ENCODE peak calls at places on chromosomes 3 and 15, in four cellular contexts. One of them, this sample, is unnamed.

GRCh38 chr3:194871143-194871863 is 185.6 kb downstream of the FAM43A start:
- DNase-seq in stomach: peak
- DNase-seq in tibial nerve: no peak
- DNase-seq in GM12891: peak
- DNase-seq in this sample: peak

GRCh38 chr3:88112329-88112728 is 37.4 kb upstream of the C3orf38 start:
- DNase-seq in stomach: no peak
- DNase-seq in tibial nerve: no peak
- DNase-seq in GM12891: no peak
- DNase-seq in this sample: no peak

GRCh38 chr15:67595572-67595971 is 53.1 kb downstream of the MAP2K5 start:
- DNase-seq in stomach: no peak
- DNase-seq in tibial nerve: no peak
- DNase-seq in GM12891: no peak
- DNase-seq in this sample: no peak

GRCh38 chr15:74725241-74725774 is at the start of gene CYP1A1:
- DNase-seq in stomach: peak
- DNase-seq in tibial nerve: no peak
- DNase-seq in GM12891: no peak
- DNase-seq in this sample: peak

GRCh38 chr3:144259267-144259666 is 287.6 kb downstream of the DIPK2A start:
- DNase-seq in stomach: no peak
- DNase-seq in tibial nerve: no peak
- DNase-seq in GM12891: no peak
- DNase-seq in this sample: no peak

GRCh38 chr3:197340521-197340871 is 42.1 kb upstream of the DLG1 start:
- DNase-seq in stomach: no peak
- DNase-seq in tibial nerve: no peak
- DNase-seq in GM12891: no peak
- DNase-seq in this sample: no peak

GRCh38 chr3:37726445-37727000 is 135.2 kb upstream of the CTDSPL start:
- DNase-seq in stomach: no peak
- DNase-seq in tibial nerve: no peak
- DNase-seq in GM12891: no peak
- DNase-seq in this sample: no peak

GRCh38 chr15:79724312-79724711 is 172.5 kb downstream of the MTHFS start:
- DNase-seq in stomach: no peak
- DNase-seq in tibial nerve: no peak
- DNase-seq in GM12891: no peak
- DNase-seq in this sample: no peak

GRCh38 chr3:160150525-160150924 is 74.7 kb upstream of the C3orf80 start:
- DNase-seq in stomach: no peak
- DNase-seq in tibial nerve: no peak
- DNase-seq in GM12891: no peak
- DNase-seq in this sample: no peak

GRCh38 chr3:55487376-55488241 is 503 bp upstream of the WNT5A start:
- DNase-seq in stomach: no peak
- DNase-seq in tibial nerve: no peak
- DNase-seq in GM12891: no peak
- DNase-seq in this sample: peak

GRCh38 chr3:149554826-149555225 is 80.3 kb downstream of the TM4SF4 start:
- DNase-seq in stomach: no peak
- DNase-seq in tibial nerve: no peak
- DNase-seq in GM12891: no peak
- DNase-seq in this sample: no peak

GRCh38 chr3:112561085-112561692 is 573 bp downstream of the ATG3 start:
- DNase-seq in stomach: peak
- DNase-seq in tibial nerve: peak
- DNase-seq in GM12891: peak
- DNase-seq in this sample: peak

GRCh38 chr15:39586387-39587171 is 5.7 kb downstream of the THBS1 start:
- DNase-seq in stomach: no peak
- DNase-seq in tibial nerve: peak
- DNase-seq in GM12891: no peak
- DNase-seq in this sample: no peak

GRCh38 chr15:69096197-69096596 is 64.2 kb upstream of the GLCE start:
- DNase-seq in stomach: no peak
- DNase-seq in tibial nerve: no peak
- DNase-seq in GM12891: no peak
- DNase-seq in this sample: no peak

GRCh38 chr15:68615811-68616210 is 37.0 kb downstream of the CORO2B start:
- DNase-seq in stomach: no peak
- DNase-seq in tibial nerve: no peak
- DNase-seq in GM12891: no peak
- DNase-seq in this sample: no peak

GRCh38 chr3:27590437-27591320 is 106.5 kb upstream of the SLC4A7 start:
- DNase-seq in stomach: no peak
- DNase-seq in tibial nerve: peak
- DNase-seq in GM12891: no peak
- DNase-seq in this sample: no peak

GRCh38 chr15:69591905-69592508 is 139.4 kb downstream of the RPLP1 start:
- DNase-seq in stomach: no peak
- DNase-seq in tibial nerve: no peak
- DNase-seq in GM12891: no peak
- DNase-seq in this sample: peak

GRCh38 chr3:157069406-157069805 is 90.5 kb downstream of the CCNL1 start:
- DNase-seq in stomach: no peak
- DNase-seq in tibial nerve: no peak
- DNase-seq in GM12891: no peak
- DNase-seq in this sample: no peak

GRCh38 chr3:188348445-188349244 is 194.7 kb downstream of the LPP start:
- DNase-seq in stomach: peak
- DNase-seq in tibial nerve: peak
- DNase-seq in GM12891: no peak
- DNase-seq in this sample: peak

GRCh38 chr15:74815961-74816360 is 3.3 kb downstream of the LMAN1L start:
- DNase-seq in stomach: no peak
- DNase-seq in tibial nerve: no peak
- DNase-seq in GM12891: no peak
- DNase-seq in this sample: no peak

GRCh38 chr3:15427981-15428380 is 583 bp downstream of the EAF1 start:
- DNase-seq in stomach: no peak
- DNase-seq in tibial nerve: no peak
- DNase-seq in GM12891: no peak
- DNase-seq in this sample: peak

GRCh38 chr15:76393614-76394013 is 57.0 kb downstream of the ISL2 start:
- DNase-seq in stomach: no peak
- DNase-seq in tibial nerve: no peak
- DNase-seq in GM12891: no peak
- DNase-seq in this sample: no peak

GRCh38 chr3:120568624-120569023 is 27.5 kb upstream of the NDUFB4 start:
- DNase-seq in stomach: no peak
- DNase-seq in tibial nerve: no peak
- DNase-seq in GM12891: no peak
- DNase-seq in this sample: no peak

GRCh38 chr3:54321515-54321914 is 199.2 kb downstream of the CACNA2D3 start:
- DNase-seq in stomach: no peak
- DNase-seq in tibial nerve: no peak
- DNase-seq in GM12891: no peak
- DNase-seq in this sample: no peak

GRCh38 chr15:71748327-71748726 is 62.0 kb upstream of the NR2E3 start:
- DNase-seq in stomach: no peak
- DNase-seq in tibial nerve: no peak
- DNase-seq in GM12891: no peak
- DNase-seq in this sample: no peak

GRCh38 chr15:42037650-42038049 is 16.8 kb upstream of the PLA2G4E start:
- DNase-seq in stomach: peak
- DNase-seq in tibial nerve: no peak
- DNase-seq in GM12891: no peak
- DNase-seq in this sample: peak

GRCh38 chr15:90706394-90707327 is 10.5 kb upstream of the BLM start:
- DNase-seq in stomach: no peak
- DNase-seq in tibial nerve: no peak
- DNase-seq in GM12891: no peak
- DNase-seq in this sample: no peak

GRCh38 chr3:147008886-147009285 is 397.5 kb downstream of the ZIC4 start:
- DNase-seq in stomach: no peak
- DNase-seq in tibial nerve: no peak
- DNase-seq in GM12891: no peak
- DNase-seq in this sample: peak

GRCh38 chr3:81716870-81717509 is 44.5 kb downstream of the GBE1 start:
- DNase-seq in stomach: peak
- DNase-seq in tibial nerve: no peak
- DNase-seq in GM12891: no peak
- DNase-seq in this sample: peak

GRCh38 chr15:88894819-88895767 is at the start of gene HAPLN3:
- DNase-seq in stomach: peak
- DNase-seq in tibial nerve: no peak
- DNase-seq in GM12891: peak
- DNase-seq in this sample: peak

GRCh38 chr3:130946876-130947275 is 53.0 kb downstream of the ATP2C1 start:
- DNase-seq in stomach: no peak
- DNase-seq in tibial nerve: no peak
- DNase-seq in GM12891: no peak
- DNase-seq in this sample: no peak

DNA sequence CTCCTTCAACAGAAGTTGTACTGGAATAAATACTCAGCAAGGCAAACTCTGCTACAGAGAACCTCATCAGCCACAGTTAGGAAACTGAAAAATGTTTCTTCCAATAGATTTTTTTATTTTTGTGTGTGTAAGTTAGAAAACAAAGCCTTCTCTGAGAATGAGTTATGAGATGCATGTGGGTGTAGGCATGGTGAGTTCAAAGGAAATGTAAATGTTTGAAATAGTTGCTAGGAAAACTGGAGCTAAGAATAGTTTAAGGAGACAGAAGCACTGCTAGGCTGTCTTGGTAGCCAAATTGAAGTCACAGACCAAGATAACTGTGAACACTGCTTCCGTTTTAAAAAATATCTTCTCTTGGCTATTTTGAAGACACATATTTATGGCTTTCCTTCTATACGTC is 1501.3 kb upstream of the CADM2 start:
- DNase-seq in stomach: no peak
- DNase-seq in tibial nerve: no peak
- DNase-seq in GM12891: no peak
- DNase-seq in this sample: no peak
- TF ChIP-seq POLR2A in stomach: no peak
- TF ChIP-seq POLR2A in tibial nerve: no peak
- TF ChIP-seq POLR2A in GM12891: no peak
- TF ChIP-seq POLR2A in this sample: no peak

GRCh38 chr3:57951106-57951882 is 56.9 kb upstream of the FLNB start:
- DNase-seq in stomach: peak
- DNase-seq in tibial nerve: peak
- DNase-seq in GM12891: no peak
- DNase-seq in this sample: peak

GRCh38 chr3:57952651-57953050 is 55.6 kb upstream of the FLNB start:
- DNase-seq in stomach: no peak
- DNase-seq in tibial nerve: no peak
- DNase-seq in GM12891: no peak
- DNase-seq in this sample: no peak

GRCh38 chr3:57949779-57950618 is 58.2 kb upstream of the FLNB start:
- DNase-seq in stomach: peak
- DNase-seq in tibial nerve: no peak
- DNase-seq in GM12891: no peak
- DNase-seq in this sample: peak

GRCh38 chr3:57953541-57953940 is 54.7 kb upstream of the FLNB start:
- DNase-seq in stomach: no peak
- DNase-seq in tibial nerve: no peak
- DNase-seq in GM12891: no peak
- DNase-seq in this sample: no peak

DNA sequence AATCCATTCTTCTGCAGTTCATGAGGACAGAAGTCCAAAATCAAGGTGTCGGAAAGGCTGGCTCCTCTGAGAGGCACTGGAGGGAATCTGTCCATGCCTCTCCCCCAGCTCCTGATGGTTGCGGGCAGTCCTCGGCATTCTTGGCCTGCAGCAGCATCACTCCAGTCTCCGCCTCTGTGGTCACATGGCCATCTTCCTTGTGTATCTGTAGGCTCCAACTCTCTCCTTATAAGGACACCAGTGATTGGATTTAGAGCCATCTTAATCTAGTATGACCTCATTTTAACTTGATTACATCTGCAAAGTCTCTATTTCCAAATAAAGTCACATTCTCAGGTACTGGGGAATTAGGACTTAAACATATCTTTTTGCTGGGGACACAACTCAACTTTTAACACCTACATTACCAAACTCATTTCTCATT is 56.0 kb upstream of the FLNB start:
- DNase-seq in stomach: no peak
- DNase-seq in tibial nerve: no peak
- DNase-seq in GM12891: no peak
- DNase-seq in this sample: peak
- TF ChIP-seq POLR2A in stomach: no peak
- TF ChIP-seq POLR2A in tibial nerve: no peak
- TF ChIP-seq POLR2A in GM12891: no peak
- TF ChIP-seq POLR2A in this sample: no peak

DNA sequence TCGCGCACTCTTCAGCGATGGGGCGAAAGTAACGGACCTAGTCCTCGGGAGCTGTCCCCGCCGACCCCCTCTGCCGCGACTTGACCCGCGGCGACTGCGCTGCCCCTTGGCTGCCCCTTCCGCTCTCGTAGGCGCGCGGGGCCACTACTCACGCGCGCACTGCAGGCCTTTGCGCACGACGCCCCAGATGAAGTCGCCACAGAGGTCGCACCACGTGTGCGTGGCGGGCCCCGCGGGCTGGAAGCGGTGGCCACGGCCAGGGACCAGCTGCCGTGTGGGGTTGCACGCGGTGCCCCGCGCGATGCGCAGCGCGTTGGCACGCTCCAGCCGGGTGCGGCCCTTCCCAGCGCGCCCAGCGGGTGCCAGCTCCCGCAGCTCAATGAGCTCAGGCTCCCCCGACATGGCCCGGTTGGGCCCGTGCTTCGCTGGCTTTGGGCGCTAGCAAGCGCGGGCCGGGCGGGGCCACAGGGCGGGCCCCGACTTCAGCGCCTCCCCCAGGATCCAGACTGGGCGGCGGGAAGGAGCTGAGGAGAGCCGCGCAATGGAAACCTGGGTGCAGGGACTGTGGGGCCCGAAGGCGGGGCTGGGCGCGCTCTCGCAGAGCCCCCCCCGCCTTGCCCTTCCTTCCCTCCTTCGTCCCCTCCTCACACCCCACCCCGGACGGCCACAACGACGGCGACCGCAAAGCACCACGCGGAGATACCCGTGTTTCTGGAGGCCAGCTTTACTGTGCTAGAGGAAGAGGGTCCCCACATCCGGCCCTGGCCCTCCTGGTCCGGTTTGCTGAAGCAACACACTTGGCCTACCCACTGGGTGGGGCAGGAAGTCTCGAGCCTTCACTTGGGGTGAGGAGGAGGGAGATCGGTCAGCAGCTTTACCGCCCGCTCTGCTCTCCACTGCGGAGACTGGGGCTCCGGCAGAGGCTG is at the start of gene RASSF1:
- DNase-seq in stomach: peak
- DNase-seq in tibial nerve: peak
- DNase-seq in GM12891: peak
- DNase-seq in this sample: no peak
- TF ChIP-seq POLR2A in stomach: no peak
- TF ChIP-seq POLR2A in tibial nerve: peak
- TF ChIP-seq POLR2A in GM12891: peak
- TF ChIP-seq POLR2A in this sample: no peak

DNA sequence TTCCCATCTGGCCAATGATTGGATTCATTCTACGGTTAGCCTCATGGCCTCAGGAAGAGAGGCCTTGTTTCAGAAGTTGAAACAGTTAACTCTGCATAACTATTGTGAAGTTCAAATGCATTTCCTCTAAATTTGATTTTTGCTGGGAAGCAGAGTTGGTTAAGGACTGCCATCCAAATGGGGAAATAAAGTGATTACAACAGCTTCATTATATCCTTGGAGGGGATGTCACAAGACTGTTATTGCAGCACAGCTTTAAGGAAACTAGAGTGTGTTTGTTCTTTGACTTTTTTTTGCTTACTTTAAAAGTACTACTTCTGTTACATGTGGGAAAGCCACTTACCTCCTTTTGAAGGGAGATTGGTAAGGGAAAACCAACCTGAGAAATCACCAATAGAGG is 164.8 kb downstream of the AKAP13 start:
- DNase-seq in stomach: no peak
- DNase-seq in tibial nerve: peak
- DNase-seq in GM12891: no peak
- DNase-seq in this sample: no peak
- TF ChIP-seq POLR2A in stomach: no peak
- TF ChIP-seq POLR2A in tibial nerve: no peak
- TF ChIP-seq POLR2A in GM12891: no peak
- TF ChIP-seq POLR2A in this sample: no peak

This sample was measured in body of pancreas.